ENCODE peak calls at places on chromosomes 2 and 18, in five cellular contexts. One of them, this sample, is unnamed.

GRCh38 chr2:10933700-10934225 is 22.0 kb downstream of the KCNF1 start:
- DNase-seq in H1: no peak
- DNase-seq in HepG2: no peak
- DNase-seq in K562: no peak
- DNase-seq in GM12878: no peak
- DNase-seq in this sample: no peak

GRCh38 chr2:174787485-174788205 is 23.4 kb upstream of the CHRNA1 start:
- DNase-seq in H1: peak
- DNase-seq in HepG2: peak
- DNase-seq in K562: no peak
- DNase-seq in GM12878: no peak
- DNase-seq in this sample: no peak

GRCh38 chr18:21242141-21243040 is at the start of gene GREB1L:
- DNase-seq in H1: no peak
- DNase-seq in HepG2: peak
- DNase-seq in K562: no peak
- DNase-seq in GM12878: no peak
- DNase-seq in this sample: peak

GRCh38 chr2:219426068-219426443 is 7.9 kb downstream of the DES start:
- DNase-seq in H1: no peak
- DNase-seq in HepG2: no peak
- DNase-seq in K562: no peak
- DNase-seq in GM12878: no peak
- DNase-seq in this sample: no peak

GRCh38 chr18:48800877-48801727 is 149.7 kb downstream of the SMAD7 start:
- DNase-seq in H1: no peak
- DNase-seq in HepG2: no peak
- DNase-seq in K562: no peak
- DNase-seq in GM12878: peak
- DNase-seq in this sample: no peak

GRCh38 chr2:231922945-231923344 is 3.3 kb downstream of the NPPC start:
- DNase-seq in H1: no peak
- DNase-seq in HepG2: no peak
- DNase-seq in K562: no peak
- DNase-seq in GM12878: no peak
- DNase-seq in this sample: no peak

GRCh38 chr2:120892967-120893667 is 157.4 kb downstream of the GLI2 start:
- DNase-seq in H1: no peak
- DNase-seq in HepG2: no peak
- DNase-seq in K562: no peak
- DNase-seq in GM12878: no peak
- DNase-seq in this sample: no peak

GRCh38 chr2:126678278-126679073 is 22.5 kb downstream of the GYPC start:
- DNase-seq in H1: no peak
- DNase-seq in HepG2: no peak
- DNase-seq in K562: no peak
- DNase-seq in GM12878: no peak
- DNase-seq in this sample: no peak

GRCh38 chr2:109670556-109671411 is 56.6 kb downstream of the SOWAHC start:
- DNase-seq in H1: no peak
- DNase-seq in HepG2: peak
- DNase-seq in K562: no peak
- DNase-seq in GM12878: no peak
- DNase-seq in this sample: no peak

GRCh38 chr2:127770973-127771735 is 39.8 kb downstream of the WDR33 start:
- DNase-seq in H1: no peak
- DNase-seq in HepG2: peak
- DNase-seq in K562: no peak
- DNase-seq in GM12878: no peak
- DNase-seq in this sample: no peak

GRCh38 chr2:202588647-202589581 is 45.9 kb upstream of the FAM117B start:
- DNase-seq in H1: peak
- DNase-seq in HepG2: peak
- DNase-seq in K562: peak
- DNase-seq in GM12878: peak
- DNase-seq in this sample: peak

GRCh38 chr18:34820360-34820759 is 110.3 kb downstream of the DTNA start:
- DNase-seq in H1: no peak
- DNase-seq in HepG2: no peak
- DNase-seq in K562: no peak
- DNase-seq in GM12878: no peak
- DNase-seq in this sample: no peak

GRCh38 chr2:121735520-121736074 is 1.1 kb downstream of the NIFK start:
- DNase-seq in H1: no peak
- DNase-seq in HepG2: no peak
- DNase-seq in K562: peak
- DNase-seq in GM12878: no peak
- DNase-seq in this sample: no peak

GRCh38 chr18:61922435-61922834 is 29.6 kb upstream of the RNF152 start:
- DNase-seq in H1: no peak
- DNase-seq in HepG2: no peak
- DNase-seq in K562: no peak
- DNase-seq in GM12878: no peak
- DNase-seq in this sample: no peak

GRCh38 chr2:171702781-171703556 is 15.7 kb downstream of the DYNC1I2 start:
- DNase-seq in H1: no peak
- DNase-seq in HepG2: no peak
- DNase-seq in K562: no peak
- DNase-seq in GM12878: no peak
- DNase-seq in this sample: no peak

GRCh38 chr2:222892321-222892720 is 31.5 kb downstream of the ACSL3 start:
- DNase-seq in H1: no peak
- DNase-seq in HepG2: no peak
- DNase-seq in K562: no peak
- DNase-seq in GM12878: no peak
- DNase-seq in this sample: no peak

GRCh38 chr2:67724261-67724660 is 327.1 kb downstream of the ETAA1 start:
- DNase-seq in H1: no peak
- DNase-seq in HepG2: no peak
- DNase-seq in K562: no peak
- DNase-seq in GM12878: no peak
- DNase-seq in this sample: no peak

GRCh38 chr2:67713376-67713775 is 316.2 kb downstream of the ETAA1 start:
- DNase-seq in H1: no peak
- DNase-seq in HepG2: no peak
- DNase-seq in K562: no peak
- DNase-seq in GM12878: no peak
- DNase-seq in this sample: no peak

GRCh38 chr2:67716895-67717294 is 319.8 kb downstream of the ETAA1 start:
- DNase-seq in H1: no peak
- DNase-seq in HepG2: no peak
- DNase-seq in K562: no peak
- DNase-seq in GM12878: no peak
- DNase-seq in this sample: no peak

GRCh38 chr2:67717692-67718091 is 320.6 kb downstream of the ETAA1 start:
- DNase-seq in H1: no peak
- DNase-seq in HepG2: no peak
- DNase-seq in K562: no peak
- DNase-seq in GM12878: no peak
- DNase-seq in this sample: no peak

DNA sequence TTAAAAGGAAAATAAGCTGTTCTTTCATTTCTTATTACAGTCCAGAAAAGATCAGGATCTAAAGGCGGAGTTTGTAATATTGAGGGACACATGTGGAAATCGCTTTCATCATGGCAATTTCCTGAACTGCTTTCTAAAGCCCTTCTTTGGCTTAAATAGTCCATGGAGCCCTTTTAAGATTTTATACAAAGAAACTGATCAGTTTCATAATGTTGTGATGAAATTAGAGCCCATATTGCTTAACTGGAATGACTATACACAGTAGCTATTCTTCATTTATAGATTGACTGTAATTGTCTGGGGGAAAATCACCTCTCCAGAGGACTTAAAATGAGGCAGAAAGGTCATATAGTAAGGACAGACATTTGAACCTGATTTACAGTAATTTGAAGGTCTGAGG is 322.2 kb downstream of the ETAA1 start:
- DNase-seq in H1: no peak
- DNase-seq in HepG2: no peak
- DNase-seq in K562: no peak
- DNase-seq in GM12878: no peak
- DNase-seq in this sample: no peak
- H2AFZ ChIP-seq in H1: no peak
- H2AFZ ChIP-seq in HepG2: no peak
- H2AFZ ChIP-seq in K562: no peak
- H2AFZ ChIP-seq in GM12878: no peak
- H2AFZ ChIP-seq in this sample: no peak

GRCh38 chr2:16552202-16552601 is 113.4 kb downstream of the CYRIA start:
- DNase-seq in H1: no peak
- DNase-seq in HepG2: no peak
- DNase-seq in K562: no peak
- DNase-seq in GM12878: no peak
- DNase-seq in this sample: no peak

GRCh38 chr2:16548036-16548435 is 117.6 kb downstream of the CYRIA start:
- DNase-seq in H1: no peak
- DNase-seq in HepG2: no peak
- DNase-seq in K562: no peak
- DNase-seq in GM12878: no peak
- DNase-seq in this sample: no peak

GRCh38 chr2:16546128-16546754 is 119.4 kb downstream of the CYRIA start:
- DNase-seq in H1: no peak
- DNase-seq in HepG2: peak
- DNase-seq in K562: peak
- DNase-seq in GM12878: no peak
- DNase-seq in this sample: no peak
- TF ChIP-seq SRF in H1: no peak
- TF ChIP-seq SRF in HepG2: no peak
- TF ChIP-seq SRF in K562: no peak
- TF ChIP-seq SRF in GM12878: no peak
- TF ChIP-seq SRF in this sample: no peak

GRCh38 chr2:68294187-68294586 is 25.6 kb downstream of the CNRIP1 start:
- DNase-seq in H1: no peak
- DNase-seq in HepG2: no peak
- DNase-seq in K562: no peak
- DNase-seq in GM12878: no peak
- DNase-seq in this sample: no peak
- TF ChIP-seq CTCF in H1: peak
- TF ChIP-seq CTCF in HepG2: no peak
- TF ChIP-seq CTCF in K562: peak
- TF ChIP-seq CTCF in GM12878: no peak
- TF ChIP-seq CTCF in this sample: peak

DNA sequence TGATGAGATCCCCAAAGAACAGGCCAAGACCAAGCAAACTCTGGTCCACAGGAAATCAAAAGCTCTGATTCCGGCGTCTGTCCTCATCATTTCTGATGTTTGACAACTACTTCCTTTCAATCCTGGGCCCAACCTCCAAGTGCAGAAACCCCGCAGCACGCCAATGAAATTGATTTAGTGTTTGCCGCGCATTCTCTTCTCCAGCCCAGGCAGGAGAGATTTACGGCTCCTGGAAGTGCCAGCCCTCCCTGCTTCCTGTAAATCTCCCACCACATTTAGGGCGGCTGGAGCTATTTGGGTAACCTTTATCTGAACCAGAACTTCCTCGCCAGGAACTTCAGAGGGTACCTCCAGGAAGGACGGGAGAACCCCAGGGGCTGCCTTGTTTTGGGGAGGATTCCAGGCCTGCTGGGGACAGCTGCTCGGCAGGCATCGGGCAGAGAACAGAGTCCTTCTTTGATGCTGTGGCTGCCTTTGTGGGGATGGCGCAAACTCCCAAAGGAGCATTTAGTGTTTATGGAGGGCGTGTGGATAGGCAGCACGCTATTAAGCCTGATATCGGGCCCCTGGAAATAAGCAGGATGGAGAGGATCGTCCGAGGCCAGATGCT is 122.1 kb upstream of the MYCN start:
- DNase-seq in H1: no peak
- DNase-seq in HepG2: no peak
- DNase-seq in K562: no peak
- DNase-seq in GM12878: no peak
- DNase-seq in this sample: no peak
- H2AFZ ChIP-seq in H1: no peak
- H2AFZ ChIP-seq in HepG2: no peak
- H2AFZ ChIP-seq in K562: no peak
- H2AFZ ChIP-seq in GM12878: no peak
- H2AFZ ChIP-seq in this sample: no peak

This sample was measured in HCT116.